ENCODE peak calls at places on chromosomes 11 and 22, in eight cellular contexts. One of them, this sample, is unnamed.
A peak's percentile ranks its signal among the peaks of the same experiment; 100 is the strongest.

GRCh38 chr22:45034156-45034555 is 24.4 kb upstream of the PHF21B start:
- DNase-seq in heart right ventricle: no peak
- DNase-seq in PC-9: no peak
- DNase-seq in Caco-2: no peak
- DNase-seq in PC-3: no peak
- DNase-seq in effector memory CD4-positive, alpha-beta T cell: no peak
- DNase-seq in spleen: no peak
- DNase-seq in lung: no peak
- DNase-seq in this sample: no peak

GRCh38 chr11:57761301-57762234 is at the start of gene CTNND1:
- DNase-seq in Caco-2: peak; percentile 94
- DNase-seq in spleen: no peak
- DNase-seq in heart right ventricle: peak; percentile 75
- DNase-seq in lung: peak; percentile 88
- DNase-seq in PC-9: peak; percentile 92
- DNase-seq in effector memory CD4-positive, alpha-beta T cell: no peak
- DNase-seq in PC-3: peak; percentile 98
- DNase-seq in this sample: peak; percentile 82

GRCh38 chr22:24379536-24379935 is 47.9 kb upstream of the ADORA2A start:
- DNase-seq in lung: no peak
- DNase-seq in PC-9: no peak
- DNase-seq in effector memory CD4-positive, alpha-beta T cell: no peak
- DNase-seq in heart right ventricle: no peak
- DNase-seq in spleen: no peak
- DNase-seq in PC-3: peak; percentile 12
- DNase-seq in Caco-2: no peak
- DNase-seq in this sample: no peak

GRCh38 chr11:47127213-47127612 is 49.5 kb downstream of the ARFGAP2 start:
- DNase-seq in Caco-2: no peak
- DNase-seq in PC-3: no peak
- DNase-seq in lung: no peak
- DNase-seq in effector memory CD4-positive, alpha-beta T cell: no peak
- DNase-seq in spleen: no peak
- DNase-seq in PC-9: no peak
- DNase-seq in heart right ventricle: no peak
- DNase-seq in this sample: no peak

GRCh38 chr11:16820324-16821092 is 82.1 kb downstream of the C11orf58 start:
- DNase-seq in spleen: peak; percentile 89
- DNase-seq in lung: peak; percentile 74
- DNase-seq in heart right ventricle: peak; percentile 81
- DNase-seq in Caco-2: peak; percentile 79
- DNase-seq in PC-9: peak; percentile 58
- DNase-seq in PC-3: peak; percentile 86
- DNase-seq in effector memory CD4-positive, alpha-beta T cell: peak; percentile 38
- DNase-seq in this sample: peak; percentile 87

GRCh38 chr11:69327741-69328191 is 33.8 kb downstream of the MYEOV start:
- DNase-seq in heart right ventricle: no peak
- DNase-seq in spleen: no peak
- DNase-seq in PC-9: no peak
- DNase-seq in Caco-2: no peak
- DNase-seq in lung: no peak
- DNase-seq in PC-3: no peak
- DNase-seq in effector memory CD4-positive, alpha-beta T cell: no peak
- DNase-seq in this sample: no peak

GRCh38 chr11:101429708-101430107 is 154.1 kb downstream of the TRPC6 start:
- DNase-seq in Caco-2: peak; percentile 46
- DNase-seq in PC-3: no peak
- DNase-seq in spleen: no peak
- DNase-seq in heart right ventricle: no peak
- DNase-seq in effector memory CD4-positive, alpha-beta T cell: no peak
- DNase-seq in PC-9: no peak
- DNase-seq in lung: no peak
- DNase-seq in this sample: no peak

GRCh38 chr11:73189315-73189714 is 28.8 kb upstream of the P2RY2 start:
- DNase-seq in spleen: peak; percentile 92
- DNase-seq in Caco-2: no peak
- DNase-seq in effector memory CD4-positive, alpha-beta T cell: no peak
- DNase-seq in lung: no peak
- DNase-seq in heart right ventricle: no peak
- DNase-seq in PC-3: no peak
- DNase-seq in PC-9: no peak
- DNase-seq in this sample: peak; percentile 55

GRCh38 chr11:119706887-119707286 is 22.1 kb downstream of the NECTIN1 start:
- DNase-seq in heart right ventricle: no peak
- DNase-seq in spleen: no peak
- DNase-seq in lung: no peak
- DNase-seq in Caco-2: no peak
- DNase-seq in PC-3: no peak
- DNase-seq in PC-9: no peak
- DNase-seq in effector memory CD4-positive, alpha-beta T cell: no peak
- DNase-seq in this sample: no peak

GRCh38 chr11:66186470-66186869 is 82.0 kb upstream of the RAB1B start:
- DNase-seq in PC-3: no peak
- DNase-seq in heart right ventricle: no peak
- DNase-seq in Caco-2: no peak
- DNase-seq in lung: no peak
- DNase-seq in effector memory CD4-positive, alpha-beta T cell: no peak
- DNase-seq in PC-9: no peak
- DNase-seq in spleen: no peak
- DNase-seq in this sample: no peak

GRCh38 chr11:84780689-84781293 is 846.4 kb downstream of the DLG2 start:
- DNase-seq in spleen: no peak
- DNase-seq in heart right ventricle: no peak
- DNase-seq in PC-9: no peak
- DNase-seq in effector memory CD4-positive, alpha-beta T cell: no peak
- DNase-seq in PC-3: peak; percentile 74
- DNase-seq in lung: no peak
- DNase-seq in Caco-2: peak; percentile 21
- DNase-seq in this sample: no peak

DNA sequence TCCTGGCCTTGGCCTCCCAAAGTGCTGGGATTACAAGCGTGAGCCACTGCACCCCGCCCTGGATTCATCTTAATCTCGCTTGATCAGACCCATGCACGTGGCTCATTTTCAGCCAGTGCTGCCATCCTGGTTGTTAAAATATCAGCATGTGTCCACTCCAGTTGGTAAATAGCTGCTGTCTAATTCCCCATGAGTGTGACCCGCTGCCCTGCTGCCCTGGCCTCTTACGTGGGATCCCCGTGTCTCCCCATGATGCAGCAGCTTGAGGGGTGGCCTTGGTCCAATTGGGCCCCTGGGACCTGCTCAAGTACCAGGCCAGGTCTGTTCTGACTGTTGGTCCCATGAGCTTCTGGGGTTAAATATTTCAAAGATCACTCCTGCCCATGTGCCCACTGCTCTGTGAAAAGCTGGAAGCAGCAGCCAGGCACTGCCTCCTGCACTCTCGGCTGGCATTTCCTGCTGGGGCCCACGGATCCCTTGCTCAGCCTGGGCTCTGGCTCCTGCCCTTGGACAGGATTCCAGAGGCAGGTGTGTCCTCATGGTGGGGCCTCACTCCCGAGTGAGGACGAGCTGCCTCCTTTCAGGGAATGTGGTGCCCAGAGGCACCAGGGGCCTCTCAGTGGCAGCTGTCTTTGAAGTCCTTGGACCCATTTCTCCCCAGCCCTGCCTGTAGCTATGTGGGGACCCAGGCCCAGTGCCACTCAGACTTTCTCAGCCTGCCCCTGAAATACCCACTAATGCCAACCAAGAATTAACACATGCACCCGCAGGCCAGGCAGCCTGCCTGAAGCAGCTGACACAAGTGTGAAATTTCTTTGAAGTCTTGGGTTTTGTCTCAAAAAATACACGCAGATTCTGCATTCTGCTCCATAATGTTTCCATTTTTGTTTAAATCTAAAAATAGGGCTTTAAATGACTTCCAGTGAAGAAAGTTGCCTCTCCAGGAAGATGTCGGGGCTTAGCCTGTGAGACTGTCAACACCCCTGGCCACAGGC is 38.1 kb upstream of the PRDM11 start:
- DNase-seq in lung: no peak
- DNase-seq in effector memory CD4-positive, alpha-beta T cell: no peak
- DNase-seq in Caco-2: no peak
- DNase-seq in heart right ventricle: no peak
- DNase-seq in spleen: no peak
- DNase-seq in PC-3: no peak
- DNase-seq in PC-9: peak; percentile 33
- DNase-seq in this sample: no peak
- H3K4me1 ChIP-seq in lung: no peaks in the 10 kb centered on the region
- H3K4me1 ChIP-seq in effector memory CD4-positive, alpha-beta T cell: no peaks in the 10 kb centered on the region
- H3K4me1 ChIP-seq in Caco-2: peaks cover 9% of the 10 kb centered on the region
- H3K4me1 ChIP-seq in heart right ventricle: no peaks in the 10 kb centered on the region
- H3K4me1 ChIP-seq in spleen: no peaks in the 10 kb centered on the region
- H3K4me1 ChIP-seq in PC-3: no peaks in the 10 kb centered on the region
- H3K4me1 ChIP-seq in PC-9: no peaks in the 10 kb centered on the region
- H3K4me1 ChIP-seq in this sample: no peaks in the 10 kb centered on the region

DNA sequence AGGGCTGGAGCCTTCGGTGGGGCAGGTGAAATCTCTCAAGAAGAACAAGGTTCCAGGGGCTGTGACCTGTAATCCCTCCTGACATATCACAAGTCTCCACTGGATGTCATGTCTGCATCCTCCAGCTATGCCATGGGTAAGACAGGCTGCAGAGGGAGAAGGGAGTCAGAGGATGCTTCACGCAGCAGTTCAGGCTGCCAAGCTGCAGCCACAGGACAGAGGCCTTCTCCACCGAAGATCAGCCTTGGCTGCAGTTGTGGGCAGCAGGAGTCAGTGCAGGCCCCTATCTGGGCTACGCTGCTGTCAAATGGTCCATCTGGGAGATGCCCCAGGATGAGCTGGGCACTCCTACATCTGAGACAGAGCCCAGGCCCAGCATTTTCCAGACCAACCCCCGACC is 25.0 kb downstream of the DKK3 start:
- DNase-seq in PC-9: no peak
- DNase-seq in effector memory CD4-positive, alpha-beta T cell: no peak
- DNase-seq in heart right ventricle: no peak
- DNase-seq in spleen: no peak
- DNase-seq in lung: no peak
- DNase-seq in Caco-2: no peak
- DNase-seq in PC-3: no peak
- DNase-seq in this sample: no peak
- H3K4me1 ChIP-seq in PC-9: peaks cover 8% of the 10 kb centered on the region
- H3K4me1 ChIP-seq in effector memory CD4-positive, alpha-beta T cell: no peaks in the 10 kb centered on the region
- H3K4me1 ChIP-seq in heart right ventricle: peaks cover 58% of the 10 kb centered on the region
- H3K4me1 ChIP-seq in spleen: peaks cover 5% of the 10 kb centered on the region
- H3K4me1 ChIP-seq in lung: peaks cover 36% of the 10 kb centered on the region
- H3K4me1 ChIP-seq in Caco-2: peaks cover 17% of the 10 kb centered on the region
- H3K4me1 ChIP-seq in PC-3: peaks cover 61% of the 10 kb centered on the region
- H3K4me1 ChIP-seq in this sample: peaks cover 96% of the 10 kb centered on the region

DNA sequence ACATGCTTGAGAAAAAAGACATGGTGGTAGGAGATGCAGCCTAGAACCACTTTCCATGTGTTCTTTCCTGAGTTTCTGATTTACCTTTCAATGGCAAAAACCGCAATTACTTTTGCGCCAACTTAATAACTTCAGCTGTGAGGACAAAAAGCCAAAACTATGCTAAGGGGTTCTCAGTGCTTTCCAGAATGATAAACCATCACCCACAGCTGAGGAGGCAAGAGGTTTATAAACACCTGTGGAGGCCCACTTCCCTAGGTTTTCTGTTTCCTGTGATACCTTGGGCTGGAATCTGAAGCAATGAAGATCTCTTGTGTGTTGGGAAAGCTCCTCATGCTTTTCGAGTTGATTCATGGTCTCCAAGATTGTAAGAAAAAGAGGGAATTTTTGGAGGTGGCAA is at the start of gene OOSP4A:
- DNase-seq in heart right ventricle: no peak
- DNase-seq in effector memory CD4-positive, alpha-beta T cell: no peak
- DNase-seq in spleen: no peak
- DNase-seq in lung: no peak
- DNase-seq in Caco-2: no peak
- DNase-seq in PC-3: no peak
- DNase-seq in PC-9: no peak
- DNase-seq in this sample: no peak
- H3K4me1 ChIP-seq in heart right ventricle: no peaks in the 10 kb centered on the region
- H3K4me1 ChIP-seq in effector memory CD4-positive, alpha-beta T cell: no peaks in the 10 kb centered on the region
- H3K4me1 ChIP-seq in spleen: no peaks in the 10 kb centered on the region
- H3K4me1 ChIP-seq in lung: peaks cover 10% of the 10 kb centered on the region
- H3K4me1 ChIP-seq in Caco-2: peaks cover 10% of the 10 kb centered on the region
- H3K4me1 ChIP-seq in PC-3: no peaks in the 10 kb centered on the region
- H3K4me1 ChIP-seq in PC-9: no peaks in the 10 kb centered on the region
- H3K4me1 ChIP-seq in this sample: peaks cover 3% of the 10 kb centered on the region

GRCh38 chr22:20243545-20244249 is 24.4 kb downstream of the RTN4R start:
- DNase-seq in effector memory CD4-positive, alpha-beta T cell: peak; percentile 36
- DNase-seq in spleen: peak; percentile 88
- DNase-seq in PC-9: peak; percentile 33
- DNase-seq in PC-3: peak; percentile 54
- DNase-seq in heart right ventricle: peak; percentile 71
- DNase-seq in lung: peak; percentile 78
- DNase-seq in Caco-2: no peak
- DNase-seq in this sample: peak; percentile 84

GRCh38 chr22:20243176-20243544 is 25.0 kb downstream of the RTN4R start:
- DNase-seq in PC-3: no peak
- DNase-seq in PC-9: no peak
- DNase-seq in spleen: no peak
- DNase-seq in heart right ventricle: no peak
- DNase-seq in effector memory CD4-positive, alpha-beta T cell: no peak
- DNase-seq in lung: no peak
- DNase-seq in Caco-2: no peak
- DNase-seq in this sample: no peak

GRCh38 chr22:20244250-20244648 is 23.9 kb downstream of the RTN4R start:
- DNase-seq in lung: no peak
- DNase-seq in effector memory CD4-positive, alpha-beta T cell: no peak
- DNase-seq in heart right ventricle: no peak
- DNase-seq in PC-9: no peak
- DNase-seq in spleen: no peak
- DNase-seq in PC-3: no peak
- DNase-seq in Caco-2: no peak
- DNase-seq in this sample: no peak

GRCh38 chr22:20241579-20242392 is 26.3 kb downstream of the RTN4R start:
- DNase-seq in PC-3: no peak
- DNase-seq in heart right ventricle: no peak
- DNase-seq in spleen: no peak
- DNase-seq in lung: no peak
- DNase-seq in Caco-2: no peak
- DNase-seq in effector memory CD4-positive, alpha-beta T cell: no peak
- DNase-seq in PC-9: peak; percentile 11
- DNase-seq in this sample: no peak

DNA sequence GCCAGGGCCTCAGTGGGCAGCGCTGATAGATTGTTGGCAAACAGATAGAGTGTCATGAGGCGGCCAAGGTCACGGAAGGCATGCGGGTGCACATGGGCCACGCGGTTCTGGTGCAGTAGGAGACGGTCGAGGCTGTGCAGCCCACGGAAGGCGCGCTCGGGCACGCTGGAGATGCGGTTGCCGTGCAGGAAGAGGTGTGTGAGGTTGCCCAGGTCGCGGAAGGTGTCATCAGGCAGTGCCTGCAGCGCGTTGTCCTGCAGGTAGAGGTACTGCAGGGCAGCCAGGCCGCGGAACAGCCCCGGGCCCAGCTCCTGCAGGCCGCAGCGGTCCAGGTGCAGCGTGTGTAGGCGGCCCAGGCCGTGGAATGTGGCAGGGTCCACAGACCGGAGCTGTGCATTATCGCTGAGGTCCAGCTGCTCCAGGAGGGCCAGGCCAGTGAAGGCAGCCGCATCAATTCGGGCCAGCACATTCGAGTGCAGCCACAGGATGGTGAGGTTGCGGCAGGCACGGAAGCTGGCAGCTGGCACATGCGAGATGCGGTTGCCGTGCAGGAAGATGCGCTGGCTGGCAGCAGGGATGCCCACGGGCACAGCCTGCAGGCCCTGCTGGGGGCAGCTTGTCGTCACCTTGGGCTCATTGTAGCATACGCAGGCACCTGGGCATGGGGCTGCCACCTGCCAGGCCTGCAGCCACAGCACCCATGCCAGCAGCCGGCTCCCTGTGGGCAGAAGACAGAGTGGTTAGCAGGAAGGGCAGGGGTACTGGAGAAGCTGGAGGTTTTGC is 25.5 kb downstream of the RTN4R start:
- DNase-seq in heart right ventricle: no peak
- DNase-seq in PC-9: no peak
- DNase-seq in lung: no peak
- DNase-seq in spleen: no peak
- DNase-seq in PC-3: no peak
- DNase-seq in effector memory CD4-positive, alpha-beta T cell: no peak
- DNase-seq in Caco-2: no peak
- DNase-seq in this sample: no peak
- H3K4me1 ChIP-seq in heart right ventricle: peaks cover 52% of the 10 kb centered on the region
- H3K4me1 ChIP-seq in PC-9: no peaks in the 10 kb centered on the region
- H3K4me1 ChIP-seq in lung: peaks cover 4% of the 10 kb centered on the region
- H3K4me1 ChIP-seq in spleen: peaks cover 70% of the 10 kb centered on the region
- H3K4me1 ChIP-seq in PC-3: peaks cover 4% of the 10 kb centered on the region
- H3K4me1 ChIP-seq in effector memory CD4-positive, alpha-beta T cell: peaks cover 71% of the 10 kb centered on the region
- H3K4me1 ChIP-seq in Caco-2: peaks cover 4% of the 10 kb centered on the region
- H3K4me1 ChIP-seq in this sample: peaks cover 74% of the 10 kb centered on the region

This sample was measured in heart left ventricle.